ENCODE peak calls at places on chromosomes 3 and 15, in four cellular contexts. A is tibial nerve, E is astrocyte, D is H9. H is an unnamed sample. For H3K4me1, the result is how much of the 10 kb centered on the place peaks cover.

GRCh38 chr3:97265237-97266005 is 451.0 kb downstream of the EPHA6 start:
- DNase-seq in A (no peak), E (no peak), D (peak), H (peak)

GRCh38 chr3:143329567-143330164 is 210.1 kb downstream of the CHST2 start:
- DNase-seq in A (no peak), E (peak), D (peak), H (no peak)

GRCh38 chr15:70376929-70377691 is 279.4 kb upstream of the TLE3 start:
- DNase-seq in A (peak), E (peak), D (peak), H (peak)

GRCh38 chr3:11323827-11324226 is 51.6 kb downstream of the ATG7 start:
- DNase-seq in A (no peak), E (peak), D (no peak), H (no peak)

GRCh38 chr3:52032702-52033408 is 23.5 kb downstream of the DUSP7 start:
- DNase-seq in A (no peak), E (no peak), D (no peak), H (no peak)

GRCh38 chr15:92574566-92574965 is 81.0 kb downstream of the FAM174B start:
- DNase-seq in A (no peak), E (no peak), D (no peak), H (no peak)

GRCh38 chr3:171155122-171155700 is 128.7 kb upstream of the SLC2A2 start:
- DNase-seq in A (no peak), E (no peak), D (no peak), H (no peak)

GRCh38 chr3:27166888-27167287 is 202.3 kb downstream of the NEK10 start:
- DNase-seq in A (peak), E (peak), D (no peak), H (no peak)

GRCh38 chr3:141288331-141288990 is 56.8 kb downstream of the PXYLP1 start:
- DNase-seq in A (no peak), E (no peak), D (no peak), H (no peak)

GRCh38 chr3:100496711-100497261 is 4.4 kb downstream of the TMEM45A start:
- DNase-seq in A (no peak), E (peak), D (no peak), H (no peak)

GRCh38 chr3:66344391-66344811 is 123.6 kb downstream of the SLC25A26 start:
- DNase-seq in A (no peak), E (no peak), D (no peak), H (no peak)

GRCh38 chr15:32677238-32677750 is 35.8 kb downstream of the SCG5 start:
- DNase-seq in A (peak), E (no peak), D (no peak), H (no peak)

GRCh38 chr3:141797167-141797773 is 34.1 kb downstream of the GRK7 start:
- DNase-seq in A (peak), E (peak), D (peak), H (peak)

GRCh38 chr3:82067420-82067819 is 306.0 kb upstream of the GBE1 start:
- DNase-seq in A (no peak), E (no peak), D (no peak), H (no peak)

GRCh38 chr3:111333642-111334041 is 208.4 kb upstream of the CD96 start:
- DNase-seq in A (no peak), E (peak), D (no peak), H (no peak)

GRCh38 chr15:81530271-81530670 is 156.3 kb upstream of the TMC3 start:
- DNase-seq in A (no peak), E (no peak), D (no peak), H (no peak)

GRCh38 chr3:122969585-122970453 is 57.7 kb downstream of the SEMA5B start:
- DNase-seq in A (peak), E (peak), D (no peak), H (peak)

GRCh38 chr3:71805199-71805598 is 20.3 kb upstream of the PROK2 start:
- DNase-seq in A (no peak), E (no peak), D (no peak), H (no peak)

GRCh38 chr15:75659928-75660645 is 12.4 kb downstream of the SNX33 start:
- DNase-seq in A (no peak), E (peak), D (no peak), H (no peak)
- H3K4me1 ChIP-seq in A (under half), E (under half), D (under half), H (under half)

GRCh38 chr3:55624238-55624637 is 137.1 kb upstream of the WNT5A start:
- DNase-seq in A (peak), E (peak), D (no peak), H (peak)
- H3K4me1 ChIP-seq in A (under half), E (under half), D (under half), H (under half)

DNA sequence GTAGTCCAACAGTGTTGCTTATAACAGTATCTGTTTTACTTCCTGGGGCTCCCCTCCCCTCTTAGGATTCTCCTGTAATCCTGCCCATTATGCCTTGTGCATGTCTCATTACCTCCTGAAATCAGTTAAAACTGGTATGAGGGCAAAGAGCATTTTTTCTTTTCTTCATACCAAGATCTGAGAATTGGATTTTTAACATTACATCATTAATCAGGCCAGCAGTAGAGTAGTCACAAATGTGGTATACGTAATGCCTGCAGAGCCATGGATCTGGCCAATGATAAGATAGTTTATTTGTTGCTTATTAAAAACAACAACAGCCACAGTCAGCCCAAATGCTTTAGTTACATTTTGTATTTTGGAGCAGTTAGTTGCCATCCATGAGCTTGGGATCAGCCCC is 23.2 kb downstream of the ARID3B start:
- DNase-seq in A (no peak), E (no peak), D (no peak), H (no peak)
- H3K4me1 ChIP-seq in A (under half), E (under half), D (under half), H (under half)

GRCh38 chr15:63600646-63601025 is 3.4 kb downstream of the FBXL22 start:
- DNase-seq in A (peak), E (peak), D (peak), H (peak)

GRCh38 chr15:63601026-63601726 is 4.0 kb downstream of the FBXL22 start:
- DNase-seq in A (no peak), E (peak), D (no peak), H (peak)

GRCh38 chr15:63599401-63600000 is 2.3 kb downstream of the FBXL22 start:
- DNase-seq in A (no peak), E (no peak), D (peak), H (peak)

GRCh38 chr15:63598467-63599400 is 1.5 kb downstream of the FBXL22 start:
- DNase-seq in A (no peak), E (no peak), D (no peak), H (peak)

DNA sequence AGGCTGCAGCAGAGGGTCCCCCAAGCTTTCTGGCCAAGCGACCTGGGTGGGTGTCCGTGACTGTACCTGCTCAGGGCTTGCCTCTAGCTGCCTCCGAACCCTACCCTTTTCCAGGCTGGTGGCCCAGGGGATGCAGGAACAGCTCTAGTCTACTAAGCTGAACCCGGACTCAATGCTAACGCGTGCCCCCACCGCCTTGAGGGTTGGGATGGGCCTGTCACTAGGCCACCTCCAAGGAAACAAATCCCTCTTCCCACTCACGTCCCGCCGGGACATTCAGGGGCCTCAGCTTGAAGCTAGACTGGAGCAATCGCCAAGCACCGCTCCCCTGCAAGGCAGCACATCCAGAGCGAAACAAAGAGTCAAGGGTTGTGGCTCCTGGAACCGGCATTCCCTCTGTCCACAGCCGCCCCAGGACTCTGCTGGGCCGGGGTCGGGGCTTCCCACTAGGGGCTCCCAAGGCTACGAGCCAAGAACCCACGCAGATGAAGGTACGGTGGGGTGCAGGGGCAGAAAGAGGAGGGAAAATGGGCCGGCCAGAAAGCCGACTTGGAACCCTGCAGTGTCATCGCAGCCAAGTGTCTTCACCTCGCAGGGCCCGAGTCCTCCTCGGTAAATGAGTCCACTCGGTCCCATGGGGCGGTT is 2.9 kb downstream of the FBXL22 start:
- DNase-seq in A (no peak), E (no peak), D (peak), H (peak)
- H3K4me1 ChIP-seq in A (under half), E (under half), D (under half), H (under half)

GRCh38 chr15:85444329-85444605 is 63.9 kb downstream of the AKAP13 start:
- DNase-seq in A (no peak), E (no peak), D (no peak), H (no peak)

GRCh38 chr15:85440451-85440850 is 60.0 kb downstream of the AKAP13 start:
- DNase-seq in A (no peak), E (no peak), D (no peak), H (no peak)

GRCh38 chr15:85443593-85444328 is 63.4 kb downstream of the AKAP13 start:
- DNase-seq in A (no peak), E (peak), D (no peak), H (no peak)

GRCh38 chr15:85445361-85445760 is 65.0 kb downstream of the AKAP13 start:
- DNase-seq in A (no peak), E (no peak), D (no peak), H (no peak)

GRCh38 chr15:85443046-85443445 is 62.6 kb downstream of the AKAP13 start:
- DNase-seq in A (no peak), E (no peak), D (no peak), H (no peak)
- H3K4me1 ChIP-seq in A (under half), E (under half), D (under half), H (under half)

DNA sequence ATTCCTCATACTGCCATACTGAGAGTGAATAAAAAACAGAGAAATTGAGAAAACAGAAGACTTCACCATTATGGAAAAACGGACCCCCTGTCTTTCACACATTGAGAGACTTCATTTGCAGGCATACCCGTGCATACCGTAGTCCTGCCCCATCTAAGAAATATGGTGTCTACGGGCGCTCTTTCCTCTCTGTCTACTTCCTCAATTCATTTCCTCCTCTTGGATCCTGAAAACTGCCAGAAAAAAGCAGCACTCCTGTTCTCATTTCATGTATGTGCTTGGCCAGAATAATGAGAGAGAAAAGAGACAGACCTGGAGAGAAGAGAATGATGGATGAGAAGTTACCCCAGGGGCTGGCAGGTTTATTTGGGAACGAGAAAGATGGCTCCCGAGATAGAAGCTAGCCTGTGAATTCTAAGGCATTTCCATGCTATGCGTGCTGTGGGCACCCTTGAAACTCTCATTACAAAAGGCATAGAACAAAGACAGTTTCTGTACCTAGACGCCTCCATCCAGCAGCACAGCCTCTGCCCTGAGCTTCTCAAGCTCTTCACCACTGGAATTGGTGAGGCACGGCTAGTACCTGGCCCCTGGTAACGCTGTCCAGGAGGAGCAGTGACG is 62.5 kb upstream of the EPHB3 start:
- DNase-seq in A (no peak), E (no peak), D (no peak), H (no peak)
- H3K4me1 ChIP-seq in A (under half), E (under half), D (under half), H (under half)

GRCh38 chr3:156681003-156681402 is 6.6 kb downstream of the TIPARP start:
- DNase-seq in A (no peak), E (peak), D (peak), H (no peak)

GRCh38 chr3:156682963-156683362 is 8.6 kb downstream of the TIPARP start:
- DNase-seq in A (no peak), E (no peak), D (no peak), H (no peak)

GRCh38 chr3:156685198-156685597 is 10.8 kb downstream of the TIPARP start:
- DNase-seq in A (no peak), E (no peak), D (no peak), H (no peak)

GRCh38 chr3:156680243-156680930 is 6.0 kb downstream of the TIPARP start:
- DNase-seq in A (no peak), E (no peak), D (no peak), H (no peak)

DNA sequence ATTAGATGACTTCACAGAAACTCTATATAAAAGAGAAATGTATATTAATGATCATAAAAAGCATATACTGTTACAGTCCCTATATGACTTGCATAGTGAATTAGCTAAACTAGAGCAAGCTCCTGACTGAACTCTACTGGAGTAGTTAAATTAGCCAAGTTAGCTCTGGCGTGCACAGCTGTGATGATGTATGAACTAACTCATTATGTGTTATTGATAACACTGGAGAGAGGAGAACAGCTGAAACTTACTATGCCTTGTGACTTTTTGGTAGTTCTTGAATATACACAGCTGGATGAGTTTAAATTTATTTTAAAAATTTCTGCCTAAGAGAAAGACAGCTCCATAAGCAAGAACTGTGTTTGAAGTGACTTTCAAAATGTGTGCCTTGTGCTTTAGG is 8.1 kb downstream of the TIPARP start:
- DNase-seq in A (no peak), E (no peak), D (no peak), H (no peak)
- H3K4me1 ChIP-seq in A (under half), E (half or more), D (under half), H (under half)

GRCh38 chr15:94270570-94270969 is 39.2 kb downstream of the MCTP2 start:
- DNase-seq in A (no peak), E (no peak), D (no peak), H (no peak)
- H3K4me1 ChIP-seq in A (under half), E (under half), D (under half), H (under half)

GRCh38 chr15:78947506-78947905 is 2.7 kb upstream of the CTSH start:
- DNase-seq in A (no peak), E (no peak), D (no peak), H (no peak)
- H3K4me1 ChIP-seq in A (under half), E (under half), D (under half), H (under half)

GRCh38 chr3:5194801-5195509 is 7.4 kb downstream of the EDEM1 start:
- DNase-seq in A (peak), E (peak), D (no peak), H (no peak)
- H3K4me1 ChIP-seq in A (half or more), E (under half), D (under half), H (under half)